ENCODE peak calls at places on chromosomes 2 and 18, in seven cellular contexts. X is mammary epithelial cell; D is heart right ventricle; B is GM23338; A is tibial nerve; W is CD8-positive, alpha-beta memory T cell; Y is right cardiac atrium. E is an unnamed sample.

GRCh38 chr2:147331790-147332419 is 512.9 kb upstream of the ACVR2A start:
- DNase-seq in Y (no peak), A (no peak), W (no peak), D (no peak), X (peak; percentile 42), B (peak; percentile 90), E (peak; percentile 24)

GRCh38 chr18:67211646-67212045 is 304.9 kb downstream of the DSEL start:
- DNase-seq in W (no peak), Y (no peak), B (no peak), D (no peak), X (no peak), A (no peak), E (no peak)

GRCh38 chr2:187575081-187576067 is 21.1 kb upstream of the TFPI start:
- DNase-seq in B (no peak), W (no peak), Y (no peak), A (no peak), X (no peak), D (no peak), E (no peak)

GRCh38 chr18:60372598-60372997 is at the start of gene MC4R:
- DNase-seq in W (no peak), X (peak; percentile 35), Y (peak; percentile 67), A (no peak), B (peak; percentile 36), D (peak; percentile 7), E (peak; percentile 44)

GRCh38 chr2:235085476-235085875 is 133.7 kb downstream of the SH3BP4 start:
- DNase-seq in A (no peak), Y (no peak), B (no peak), W (no peak), X (no peak), D (no peak), E (no peak)

GRCh38 chr2:205650450-205650849 is 31.9 kb upstream of the NRP2 start:
- DNase-seq in D (no peak), B (peak; percentile 55), A (no peak), Y (no peak), X (peak; percentile 78), W (no peak), E (no peak)

GRCh38 chr2:149055751-149056150 is 17.3 kb downstream of the LYPD6B start:
- DNase-seq in A (no peak), Y (no peak), X (no peak), B (no peak), D (no peak), W (no peak), E (no peak)

GRCh38 chr2:238527565-238527964 is 100.8 kb downstream of the ASB1 start:
- DNase-seq in A (no peak), X (peak; percentile 83), D (no peak), W (no peak), Y (no peak), B (no peak), E (no peak)

DNA sequence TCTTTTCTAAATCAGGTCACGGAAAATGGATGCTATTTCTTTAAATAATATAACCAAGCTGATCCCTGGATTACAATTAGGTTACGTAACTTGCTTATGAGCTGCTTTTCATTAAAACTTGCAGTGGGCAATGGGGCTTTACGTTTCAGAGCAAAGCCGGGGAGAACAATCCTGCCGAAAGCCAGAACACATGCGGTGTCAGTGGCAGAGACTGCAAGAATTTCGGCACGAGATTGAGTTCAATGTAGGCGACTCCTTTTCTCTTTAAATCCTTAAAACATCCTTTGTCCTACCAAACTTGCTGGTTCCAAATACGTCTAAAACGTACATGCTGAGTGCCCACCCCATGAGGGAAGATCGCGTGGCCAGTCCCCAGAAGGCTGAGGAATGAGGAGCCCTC is 36.8 kb upstream of the NCOA1 start:
- DNase-seq in X (no peak), Y (no peak), B (no peak), D (no peak), W (no peak), A (no peak), E (no peak)
- H3K4me3 ChIP-seq in X (no peak overlapping the region), Y (peak overlapping the region; percentile 54), B (no peak overlapping the region), D (peak overlapping the region; percentile 50), W (no peak overlapping the region), A (peak overlapping the region; percentile 13), E (no peak overlapping the region)

GRCh38 chr2:25994509-25994908 is 12.2 kb upstream of the KIF3C start:
- DNase-seq in D (no peak), Y (peak; percentile 40), W (no peak), X (no peak), B (no peak), A (no peak), E (no peak)

GRCh38 chr2:25992556-25992955 is 10.3 kb upstream of the KIF3C start:
- DNase-seq in W (no peak), X (no peak), D (no peak), B (no peak), A (no peak), Y (no peak), E (no peak)

GRCh38 chr2:26000561-26001211 is 18.4 kb upstream of the KIF3C start:
- DNase-seq in D (no peak), B (no peak), A (no peak), X (peak; percentile 62), Y (peak; percentile 57), W (no peak), E (peak; percentile 37)

GRCh38 chr2:25993049-25993448 is 10.8 kb upstream of the KIF3C start:
- DNase-seq in X (no peak), W (no peak), B (no peak), Y (no peak), D (no peak), A (no peak), E (no peak)

GRCh38 chr2:25996844-25997243 is 14.5 kb upstream of the KIF3C start:
- DNase-seq in B (no peak), A (no peak), D (no peak), Y (no peak), X (no peak), W (no peak), E (no peak)
- H3K27ac ChIP-seq in B (no peak overlapping the region), A (no peak overlapping the region), D (no peak overlapping the region), Y (no peak overlapping the region), X (no peak overlapping the region), W (no peak overlapping the region), E (no peak overlapping the region)

GRCh38 chr2:43518182-43518581 is 77.7 kb downstream of the THADA start:
- DNase-seq in A (no peak), Y (no peak), W (no peak), B (no peak), D (no peak), X (peak; percentile 50), E (no peak)
- H3K4me3 ChIP-seq in A (no peak overlapping the region), Y (no peak overlapping the region), W (no peak overlapping the region), B (no peak overlapping the region), D (no peak overlapping the region), X (no peak overlapping the region), E (no peak overlapping the region)

GRCh38 chr2:202169826-202170424 is 68.5 kb downstream of the SUMO1 start:
- DNase-seq in W (no peak), Y (no peak), A (no peak), D (no peak), B (no peak), X (no peak), E (no peak)
- H3K27ac ChIP-seq in W (no peak overlapping the region), Y (no peak overlapping the region), A (no peak overlapping the region), D (no peak overlapping the region), B (no peak overlapping the region), X (no peak overlapping the region), E (no peak overlapping the region)

GRCh38 chr2:8021942-8022341 is 659.9 kb upstream of the ID2 start:
- DNase-seq in X (no peak), Y (no peak), B (no peak), W (no peak), A (no peak), D (no peak), E (no peak)

GRCh38 chr2:8019934-8020333 is 661.9 kb upstream of the ID2 start:
- DNase-seq in X (no peak), Y (peak; percentile 64), B (no peak), W (no peak), A (no peak), D (no peak), E (no peak)

GRCh38 chr2:8026381-8026780 is 655.5 kb upstream of the ID2 start:
- DNase-seq in X (no peak), A (no peak), W (no peak), Y (no peak), B (no peak), D (no peak), E (no peak)

GRCh38 chr2:8024506-8024905 is 657.4 kb upstream of the ID2 start:
- DNase-seq in D (no peak), B (no peak), A (no peak), W (no peak), X (no peak), Y (no peak), E (no peak)

GRCh38 chr2:8023241-8023640 is 658.6 kb upstream of the ID2 start:
- DNase-seq in Y (no peak), X (no peak), A (no peak), W (no peak), D (no peak), B (no peak), E (no peak)
- H3K4me3 ChIP-seq in Y (no peak overlapping the region), X (no peak overlapping the region), A (no peak overlapping the region), W (no peak overlapping the region), D (no peak overlapping the region), B (no peak overlapping the region), E (no peak overlapping the region)

DNA sequence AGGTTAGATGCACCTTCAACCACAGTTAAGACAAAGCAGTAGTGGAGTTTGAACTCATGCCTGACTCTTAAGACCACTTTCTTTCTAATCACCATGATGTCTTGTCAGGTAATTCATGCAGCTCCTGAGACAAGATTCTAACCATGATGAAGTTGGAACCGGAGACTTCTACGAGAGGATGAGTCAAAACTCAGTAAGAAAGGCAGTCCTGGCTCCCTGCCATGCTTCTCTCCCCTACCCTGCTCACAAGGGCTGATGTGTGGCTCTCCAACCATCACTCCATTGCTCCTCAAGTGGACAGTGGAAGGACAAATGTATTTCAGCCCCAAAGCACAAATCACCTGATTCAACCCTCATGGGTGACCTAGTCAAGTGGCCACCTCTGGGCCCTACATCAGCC is 3.2 kb downstream of the CYRIA start:
- DNase-seq in D (no peak), W (no peak), X (peak; percentile 30), Y (no peak), A (no peak), B (no peak), E (no peak)
- H3K27ac ChIP-seq in D (no peak overlapping the region), W (no peak overlapping the region), X (no peak overlapping the region), Y (no peak overlapping the region), A (no peak overlapping the region), B (no peak overlapping the region), E (peak overlapping the region; percentile 21)

GRCh38 chr2:39871291-39871761 is 92.3 kb upstream of the THUMPD2 start:
- DNase-seq in X (peak; percentile 89), B (no peak), Y (no peak), W (no peak), D (no peak), A (no peak), E (no peak)
- H3K4me3 ChIP-seq in X (no peak overlapping the region), B (no peak overlapping the region), Y (no peak overlapping the region), W (no peak overlapping the region), D (no peak overlapping the region), A (no peak overlapping the region), E (no peak overlapping the region)